ENCODE peak calls at places on chromosomes 1 and 21, in nine cellular contexts. M is cardiac muscle cell, Y is uterus, T is upper lobe of right lung, O is heart left ventricle, E is PC-9, X is neural progenitor cell, D is AG04450, R is transverse colon. P is an unnamed sample.

GRCh38 chr21:26167593-26167992 is 3.0 kb downstream of the APP start:
- DNase-seq in M (no peak), Y (no peak), T (no peak), O (no peak), E (no peak), X (peak; percentile 16), D (no peak), R (no peak), P (no peak)

GRCh38 chr1:28301368-28302174 is 27.3 kb upstream of the MED18 start:
- DNase-seq in M (no peak), Y (no peak), T (no peak), O (no peak), E (peak; percentile 46), X (no peak), D (no peak), R (no peak), P (no peak)

GRCh38 chr1:109091196-109092193 is 931 bp downstream of the TMEM167B start:
- DNase-seq in M (no peak), Y (no peak), T (no peak), O (no peak), E (peak; percentile 43), X (no peak), D (no peak), R (peak; percentile 37), P (no peak)

GRCh38 chr1:12511516-12512468 is 106.2 kb downstream of the DHRS3 start:
- DNase-seq in M (no peak), Y (no peak), T (no peak), O (no peak), E (no peak), X (no peak), D (no peak), R (no peak), P (no peak)

GRCh38 chr1:161725888-161726630 is 4.7 kb downstream of the FCRLB start:
- DNase-seq in M (no peak), Y (peak; percentile 44), T (peak; percentile 77), O (peak; percentile 78), E (peak; percentile 51), X (peak; percentile 71), D (no peak), R (peak; percentile 40), P (peak; percentile 38)

GRCh38 chr1:7070389-7071029 is 285.3 kb downstream of the CAMTA1 start:
- DNase-seq in M (peak; percentile 83), Y (peak; percentile 51), T (no peak), O (no peak), E (no peak), X (peak; percentile 89), D (peak; percentile 27), R (peak; percentile 57), P (peak; percentile 54)

GRCh38 chr1:238752332-238752731 is 634.0 kb upstream of the CHRM3 start:
- DNase-seq in M (no peak), Y (no peak), T (no peak), O (no peak), E (no peak), X (no peak), D (no peak), R (no peak), P (no peak)

GRCh38 chr21:26194811-26195251 is 24.3 kb upstream of the APP start:
- DNase-seq in M (no peak), Y (no peak), T (no peak), O (no peak), E (no peak), X (no peak), D (no peak), R (no peak), P (no peak)

GRCh38 chr1:228337031-228337564 is 69.5 kb downstream of the TRIM11 start:
- DNase-seq in M (no peak), Y (peak; percentile 9), T (peak; percentile 58), O (peak; percentile 42), E (no peak), X (no peak), D (no peak), R (peak; percentile 1), P (no peak)

GRCh38 chr1:21384620-21385019 is 55.3 kb upstream of the NBPF3 start:
- DNase-seq in M (no peak), Y (no peak), T (peak; percentile 83), O (no peak), E (no peak), X (no peak), D (no peak), R (no peak), P (no peak)

GRCh38 chr1:101060992-101061391 is 35.4 kb upstream of the DPH5 start:
- DNase-seq in M (no peak), Y (no peak), T (no peak), O (no peak), E (no peak), X (no peak), D (no peak), R (no peak), P (no peak)

GRCh38 chr1:164524810-164525209 is 34.2 kb upstream of the PBX1 start:
- DNase-seq in M (no peak), Y (no peak), T (no peak), O (no peak), E (no peak), X (no peak), D (no peak), R (no peak), P (no peak)

GRCh38 chr1:59013276-59013927 is 229.6 kb upstream of the JUN start:
- DNase-seq in M (peak; percentile 27), Y (peak; percentile 69), T (no peak), O (peak; percentile 65), E (no peak), X (peak; percentile 56), D (no peak), R (peak; percentile 62), P (peak; percentile 78)

GRCh38 chr1:13224480-13225060 is 1.4 kb downstream of the PRAMEF18 start:
- DNase-seq in M (no peak), Y (no peak), T (peak; percentile 22), O (peak; percentile 10), E (no peak), X (no peak), D (no peak), R (no peak), P (no peak)

GRCh38 chr1:225342695-225343094 is 85.1 kb downstream of the LBR start:
- DNase-seq in M (no peak), Y (no peak), T (no peak), O (no peak), E (no peak), X (no peak), D (no peak), R (no peak), P (no peak)

DNA sequence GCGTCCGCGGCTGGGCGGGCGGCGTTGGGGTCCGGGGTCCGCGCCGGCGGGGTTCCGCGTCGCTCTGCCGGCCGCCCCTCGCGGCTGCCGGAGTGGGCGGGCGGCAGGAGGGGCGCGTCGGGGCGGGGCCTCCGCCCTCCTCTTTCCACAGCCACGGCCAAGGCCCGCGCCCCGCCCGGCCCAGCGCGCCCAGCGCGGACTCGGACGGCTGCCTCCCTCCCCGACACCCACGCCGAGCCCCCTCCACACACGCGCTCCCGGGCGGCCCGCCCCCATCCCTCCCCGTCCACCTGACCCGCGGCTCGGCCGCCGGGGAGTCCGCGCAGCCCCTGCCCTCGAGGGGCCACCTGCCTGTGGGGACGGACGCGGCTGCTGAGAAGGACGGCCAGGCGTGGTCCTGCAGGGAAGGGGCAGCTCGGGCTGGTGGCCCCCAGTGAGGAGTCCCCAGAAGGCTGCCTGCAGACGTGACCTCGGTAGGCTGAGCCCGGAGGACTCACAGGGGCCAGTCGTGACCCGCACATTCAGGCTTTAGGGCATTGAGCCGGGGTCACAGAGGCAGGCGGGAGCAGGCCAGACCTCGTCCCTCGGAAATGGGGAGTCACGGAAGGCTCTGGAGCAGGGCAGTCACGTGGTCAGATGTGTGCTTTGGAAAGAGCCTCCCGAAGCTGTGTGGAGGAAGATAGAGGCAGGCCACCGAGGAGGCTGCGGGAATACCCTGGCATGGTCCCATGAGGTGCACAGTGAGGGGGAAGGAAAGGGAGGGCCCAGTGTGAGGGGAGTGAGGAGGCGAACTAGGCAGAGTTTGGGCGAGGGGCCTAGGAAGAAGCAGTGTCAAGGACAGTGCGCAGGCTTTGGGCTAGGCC is at the start of gene COL8A2:
- DNase-seq in M (peak; percentile 35), Y (peak; percentile 41), T (peak; percentile 79), O (no peak), E (no peak), X (peak; percentile 47), D (no peak), R (peak; percentile 19), P (peak; percentile 87)
- H3K27ac ChIP-seq in M (no peak within 1 kb of the TSS), Y (peak within 1 kb of the TSS; percentile 41), T (no peak within 1 kb of the TSS), O (no peak within 1 kb of the TSS), E (no peak within 1 kb of the TSS), X (no peak within 1 kb of the TSS), D (no peak within 1 kb of the TSS), R (no peak within 1 kb of the TSS), P (no peak within 1 kb of the TSS)

DNA sequence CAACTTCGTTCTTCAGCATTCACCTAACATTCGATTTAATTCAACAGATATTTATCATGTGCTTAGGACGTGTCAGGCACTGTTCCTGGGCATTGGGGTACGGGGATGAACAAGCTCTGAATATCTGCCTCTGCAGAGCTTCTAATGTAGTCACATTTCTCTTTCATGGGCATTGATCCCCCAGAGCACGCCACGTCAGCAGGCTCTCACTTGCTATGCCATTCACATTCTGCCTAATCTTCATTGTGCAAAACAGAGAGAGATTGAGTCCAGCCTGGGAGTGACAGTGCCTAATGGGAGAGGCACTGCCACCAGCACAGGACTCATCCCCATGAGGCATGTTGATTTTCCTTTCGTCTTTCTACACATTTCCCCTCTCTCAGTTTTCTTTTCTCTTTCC is 196.1 kb downstream of the TOMM20 start:
- DNase-seq in M (no peak), Y (no peak), T (no peak), O (no peak), E (no peak), X (no peak), D (no peak), R (no peak), P (no peak)
- H3K4me3 ChIP-seq in M (no peak overlapping the region), Y (no peak overlapping the region), T (no peak overlapping the region), O (no peak overlapping the region), E (no peak overlapping the region), X (no peak overlapping the region), D (no peak overlapping the region), R (no peak overlapping the region), P (no peak overlapping the region)

DNA sequence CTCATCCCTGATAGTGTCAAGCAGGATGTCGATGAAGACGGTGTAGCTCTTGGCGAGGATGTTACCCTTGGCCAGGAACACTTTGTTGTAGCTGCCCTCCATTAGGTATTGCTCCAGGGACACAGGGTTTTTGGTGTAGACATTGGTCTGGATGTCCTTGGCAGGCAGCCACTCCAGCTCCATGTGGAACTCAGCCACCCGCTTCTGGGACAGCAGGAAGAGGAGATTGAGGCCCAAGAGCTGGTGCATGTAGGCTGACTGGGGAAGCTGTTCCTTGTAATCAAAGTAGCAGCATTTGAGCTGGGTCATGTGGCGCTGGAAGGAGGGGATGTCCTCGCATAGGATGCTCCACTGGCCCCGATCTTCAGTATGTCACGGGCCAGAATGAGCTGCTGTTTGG is 9.5 kb downstream of the IL6R start:
- DNase-seq in M (no peak), Y (no peak), T (no peak), O (no peak), E (no peak), X (no peak), D (no peak), R (no peak), P (peak; percentile 91)
- H3K27ac ChIP-seq in M (no peak overlapping the region), Y (no peak overlapping the region), T (no peak overlapping the region), O (peak overlapping the region; percentile 36), E (no peak overlapping the region), X (no peak overlapping the region), D (no peak overlapping the region), R (no peak overlapping the region), P (peak overlapping the region; percentile 55)

DNA sequence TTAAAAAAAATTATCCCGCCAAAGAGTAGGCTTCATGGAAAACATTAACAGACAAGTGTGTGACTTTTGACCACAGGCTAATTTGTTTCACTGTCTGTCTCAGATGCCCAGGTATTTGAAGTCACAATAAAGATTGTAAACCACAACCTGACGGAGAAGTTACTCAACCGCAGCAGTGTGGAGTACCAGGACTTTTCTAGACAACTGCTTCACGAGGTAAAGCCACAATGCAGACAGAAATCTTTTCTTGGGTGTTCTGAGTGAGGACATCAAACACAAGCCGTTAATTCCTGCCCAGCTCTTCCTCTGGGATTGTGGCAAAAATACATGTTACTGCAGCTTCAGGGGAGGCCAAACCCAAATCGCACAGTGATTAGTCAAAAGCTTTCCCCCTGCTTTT is 30.9 kb downstream of the UMODL1 start:
- DNase-seq in M (no peak), Y (no peak), T (no peak), O (no peak), E (no peak), X (no peak), D (no peak), R (no peak), P (peak; percentile 1)
- H3K4me3 ChIP-seq in M (no peak overlapping the region), Y (no peak overlapping the region), T (no peak overlapping the region), O (no peak overlapping the region), E (no peak overlapping the region), X (no peak overlapping the region), D (no peak overlapping the region), R (no peak overlapping the region), P (no peak overlapping the region)